ENCODE peak calls at places on chromosomes 3 and 15, in ten cellular contexts. One of them, this sample, is unnamed.

GRCh38 chr3:181752202-181752671 is 40.5 kb downstream of the SOX2 start:
- DNase-seq in AG09309: no peak
- DNase-seq in right cardiac atrium: no peak
- DNase-seq in GM20000: no peak
- DNase-seq in bronchial epithelial cell: no peak
- DNase-seq in AG20443: no peak
- DNase-seq in left ventricle myocardium superior: no peak
- DNase-seq in amniotic epithelial cell: no peak
- DNase-seq in stimulated activated naive CD8-positive, alpha-beta T cell treated with anti-CD3 and anti-CD28 coated beads, Interleukin-15, amount 100 ng/mL, for 72 hours: no peak
- DNase-seq in amygdala: peak; percentile 23
- DNase-seq in this sample: no peak

GRCh38 chr3:13598201-13598600 is 49.3 kb downstream of the FBLN2 start:
- DNase-seq in AG09309: no peak
- DNase-seq in bronchial epithelial cell: no peak
- DNase-seq in right cardiac atrium: no peak
- DNase-seq in left ventricle myocardium superior: no peak
- DNase-seq in AG20443: no peak
- DNase-seq in amygdala: no peak
- DNase-seq in GM20000: no peak
- DNase-seq in stimulated activated naive CD8-positive, alpha-beta T cell treated with anti-CD3 and anti-CD28 coated beads, Interleukin-15, amount 100 ng/mL, for 72 hours: no peak
- DNase-seq in amniotic epithelial cell: no peak
- DNase-seq in this sample: no peak

GRCh38 chr3:81581966-81582599 is 179.4 kb downstream of the GBE1 start:
- DNase-seq in GM20000: peak; percentile 2
- DNase-seq in right cardiac atrium: peak; percentile 32
- DNase-seq in bronchial epithelial cell: peak; percentile 43
- DNase-seq in stimulated activated naive CD8-positive, alpha-beta T cell treated with anti-CD3 and anti-CD28 coated beads, Interleukin-15, amount 100 ng/mL, for 72 hours: no peak
- DNase-seq in AG20443: peak; percentile 26
- DNase-seq in AG09309: no peak
- DNase-seq in left ventricle myocardium superior: no peak
- DNase-seq in amniotic epithelial cell: peak; percentile 44
- DNase-seq in amygdala: no peak
- DNase-seq in this sample: peak; percentile 26

GRCh38 chr3:4043867-4044575 is 244.8 kb downstream of the LRRN1 start:
- DNase-seq in right cardiac atrium: no peak
- DNase-seq in amygdala: no peak
- DNase-seq in stimulated activated naive CD8-positive, alpha-beta T cell treated with anti-CD3 and anti-CD28 coated beads, Interleukin-15, amount 100 ng/mL, for 72 hours: no peak
- DNase-seq in AG09309: no peak
- DNase-seq in AG20443: peak; percentile 7
- DNase-seq in bronchial epithelial cell: peak; percentile 42
- DNase-seq in GM20000: no peak
- DNase-seq in left ventricle myocardium superior: no peak
- DNase-seq in amniotic epithelial cell: no peak
- DNase-seq in this sample: no peak

GRCh38 chr3:126607214-126607908 is 47.6 kb downstream of the TXNRD3 start:
- DNase-seq in amygdala: no peak
- DNase-seq in right cardiac atrium: no peak
- DNase-seq in left ventricle myocardium superior: no peak
- DNase-seq in AG09309: peak; percentile 14
- DNase-seq in AG20443: peak; percentile 43
- DNase-seq in bronchial epithelial cell: peak; percentile 74
- DNase-seq in stimulated activated naive CD8-positive, alpha-beta T cell treated with anti-CD3 and anti-CD28 coated beads, Interleukin-15, amount 100 ng/mL, for 72 hours: no peak
- DNase-seq in amniotic epithelial cell: peak; percentile 84
- DNase-seq in GM20000: peak; percentile 5
- DNase-seq in this sample: no peak

GRCh38 chr3:83523470-83524073 is 1435.2 kb upstream of the CADM2 start:
- DNase-seq in amniotic epithelial cell: no peak
- DNase-seq in amygdala: no peak
- DNase-seq in GM20000: peak; percentile 29
- DNase-seq in left ventricle myocardium superior: no peak
- DNase-seq in AG09309: no peak
- DNase-seq in right cardiac atrium: no peak
- DNase-seq in AG20443: no peak
- DNase-seq in bronchial epithelial cell: peak; percentile 58
- DNase-seq in stimulated activated naive CD8-positive, alpha-beta T cell treated with anti-CD3 and anti-CD28 coated beads, Interleukin-15, amount 100 ng/mL, for 72 hours: no peak
- DNase-seq in this sample: peak; percentile 52

GRCh38 chr15:68407886-68408500 is 24.0 kb downstream of the ITGA11 start:
- DNase-seq in right cardiac atrium: no peak
- DNase-seq in stimulated activated naive CD8-positive, alpha-beta T cell treated with anti-CD3 and anti-CD28 coated beads, Interleukin-15, amount 100 ng/mL, for 72 hours: no peak
- DNase-seq in AG20443: no peak
- DNase-seq in AG09309: no peak
- DNase-seq in amniotic epithelial cell: no peak
- DNase-seq in GM20000: no peak
- DNase-seq in amygdala: no peak
- DNase-seq in bronchial epithelial cell: no peak
- DNase-seq in left ventricle myocardium superior: no peak
- DNase-seq in this sample: no peak

GRCh38 chr3:156816794-156817741 is 9.1 kb upstream of the LEKR1 start:
- DNase-seq in right cardiac atrium: peak; percentile 93
- DNase-seq in amygdala: peak; percentile 5
- DNase-seq in left ventricle myocardium superior: peak; percentile 94
- DNase-seq in AG20443: peak; percentile 92
- DNase-seq in AG09309: peak; percentile 82
- DNase-seq in bronchial epithelial cell: peak; percentile 68
- DNase-seq in GM20000: peak; percentile 89
- DNase-seq in amniotic epithelial cell: peak; percentile 57
- DNase-seq in stimulated activated naive CD8-positive, alpha-beta T cell treated with anti-CD3 and anti-CD28 coated beads, Interleukin-15, amount 100 ng/mL, for 72 hours: peak; percentile 90
- DNase-seq in this sample: peak; percentile 98

GRCh38 chr3:150811984-150812383 is 49.0 kb upstream of the SIAH2 start:
- DNase-seq in AG09309: no peak
- DNase-seq in stimulated activated naive CD8-positive, alpha-beta T cell treated with anti-CD3 and anti-CD28 coated beads, Interleukin-15, amount 100 ng/mL, for 72 hours: no peak
- DNase-seq in left ventricle myocardium superior: no peak
- DNase-seq in amygdala: no peak
- DNase-seq in bronchial epithelial cell: no peak
- DNase-seq in right cardiac atrium: no peak
- DNase-seq in amniotic epithelial cell: no peak
- DNase-seq in GM20000: no peak
- DNase-seq in AG20443: no peak
- DNase-seq in this sample: no peak

GRCh38 chr15:29674661-29675533 is 147.4 kb downstream of the TJP1 start:
- DNase-seq in amniotic epithelial cell: peak; percentile 65
- DNase-seq in AG20443: peak; percentile 68
- DNase-seq in GM20000: no peak
- DNase-seq in right cardiac atrium: peak; percentile 79
- DNase-seq in left ventricle myocardium superior: peak; percentile 61
- DNase-seq in stimulated activated naive CD8-positive, alpha-beta T cell treated with anti-CD3 and anti-CD28 coated beads, Interleukin-15, amount 100 ng/mL, for 72 hours: no peak
- DNase-seq in bronchial epithelial cell: no peak
- DNase-seq in AG09309: no peak
- DNase-seq in amygdala: no peak
- DNase-seq in this sample: no peak

GRCh38 chr15:57507111-57507510 is 84.6 kb upstream of the MYZAP start:
- DNase-seq in right cardiac atrium: no peak
- DNase-seq in stimulated activated naive CD8-positive, alpha-beta T cell treated with anti-CD3 and anti-CD28 coated beads, Interleukin-15, amount 100 ng/mL, for 72 hours: no peak
- DNase-seq in GM20000: no peak
- DNase-seq in AG09309: no peak
- DNase-seq in amniotic epithelial cell: no peak
- DNase-seq in amygdala: no peak
- DNase-seq in bronchial epithelial cell: peak; percentile 36
- DNase-seq in AG20443: no peak
- DNase-seq in left ventricle myocardium superior: no peak
- DNase-seq in this sample: no peak

GRCh38 chr3:47162695-47163022 is 1.3 kb downstream of the SETD2 start:
- DNase-seq in amygdala: no peak
- DNase-seq in left ventricle myocardium superior: no peak
- DNase-seq in amniotic epithelial cell: peak; percentile 21
- DNase-seq in AG09309: no peak
- DNase-seq in stimulated activated naive CD8-positive, alpha-beta T cell treated with anti-CD3 and anti-CD28 coated beads, Interleukin-15, amount 100 ng/mL, for 72 hours: no peak
- DNase-seq in AG20443: no peak
- DNase-seq in right cardiac atrium: no peak
- DNase-seq in GM20000: peak; percentile 12
- DNase-seq in bronchial epithelial cell: peak; percentile 28
- DNase-seq in this sample: peak; percentile 22

This sample was measured in MM.1S.